ENCODE peak calls at places on chromosomes 12 and 14, in seven cellular contexts. One of them, this sample, is unnamed.

GRCh38 chr12:115857923-115858322 is 419.6 kb downstream of the MED13L start:
- DNase-seq in right atrium auricular region: no peak
- DNase-seq in small intestine: no peak
- DNase-seq in uterus: no peak
- DNase-seq in effector memory CD4-positive, alpha-beta T cell: no peak
- DNase-seq in heart right ventricle: no peak
- DNase-seq in CD4-positive, alpha-beta memory T cell: no peak
- DNase-seq in this sample: no peak

GRCh38 chr14:104877066-104877805 is 12.2 kb downstream of the CEP170B start:
- DNase-seq in effector memory CD4-positive, alpha-beta T cell: no peak
- DNase-seq in heart right ventricle: no peak
- DNase-seq in right atrium auricular region: no peak
- DNase-seq in CD4-positive, alpha-beta memory T cell: peak; percentile 16
- DNase-seq in uterus: no peak
- DNase-seq in small intestine: no peak
- DNase-seq in this sample: no peak

GRCh38 chr12:95608252-95609033 is 57.2 kb upstream of the USP44 start:
- DNase-seq in small intestine: peak; percentile 34
- DNase-seq in CD4-positive, alpha-beta memory T cell: no peak
- DNase-seq in right atrium auricular region: peak; percentile 91
- DNase-seq in uterus: no peak
- DNase-seq in heart right ventricle: peak; percentile 63
- DNase-seq in effector memory CD4-positive, alpha-beta T cell: no peak
- DNase-seq in this sample: peak; percentile 90

GRCh38 chr12:18696971-18697602 is 40.7 kb downstream of the PLCZ1 start:
- DNase-seq in uterus: no peak
- DNase-seq in heart right ventricle: no peak
- DNase-seq in effector memory CD4-positive, alpha-beta T cell: no peak
- DNase-seq in right atrium auricular region: no peak
- DNase-seq in CD4-positive, alpha-beta memory T cell: no peak
- DNase-seq in small intestine: no peak
- DNase-seq in this sample: no peak

GRCh38 chr12:94622475-94622874 is 27.9 kb downstream of the TMCC3 start:
- DNase-seq in right atrium auricular region: no peak
- DNase-seq in uterus: no peak
- DNase-seq in CD4-positive, alpha-beta memory T cell: no peak
- DNase-seq in effector memory CD4-positive, alpha-beta T cell: no peak
- DNase-seq in heart right ventricle: peak; percentile 42
- DNase-seq in small intestine: peak; percentile 32
- DNase-seq in this sample: no peak

GRCh38 chr12:51059086-51059485 is 11.0 kb downstream of the LETMD1 start:
- DNase-seq in small intestine: no peak
- DNase-seq in heart right ventricle: no peak
- DNase-seq in uterus: no peak
- DNase-seq in right atrium auricular region: no peak
- DNase-seq in effector memory CD4-positive, alpha-beta T cell: no peak
- DNase-seq in CD4-positive, alpha-beta memory T cell: no peak
- DNase-seq in this sample: no peak

GRCh38 chr12:101671157-101671791 is 26.2 kb upstream of the CHPT1 start:
- DNase-seq in small intestine: peak; percentile 31
- DNase-seq in effector memory CD4-positive, alpha-beta T cell: no peak
- DNase-seq in uterus: no peak
- DNase-seq in heart right ventricle: no peak
- DNase-seq in right atrium auricular region: no peak
- DNase-seq in CD4-positive, alpha-beta memory T cell: peak; percentile 36
- DNase-seq in this sample: no peak

GRCh38 chr12:75724913-75725312 is 213.5 kb upstream of the KRR1 start:
- DNase-seq in heart right ventricle: peak; percentile 75
- DNase-seq in right atrium auricular region: no peak
- DNase-seq in uterus: peak; percentile 39
- DNase-seq in effector memory CD4-positive, alpha-beta T cell: no peak
- DNase-seq in small intestine: no peak
- DNase-seq in CD4-positive, alpha-beta memory T cell: no peak
- DNase-seq in this sample: no peak

GRCh38 chr12:104514127-104514810 is 57.5 kb downstream of the CHST11 start:
- DNase-seq in uterus: no peak
- DNase-seq in heart right ventricle: peak; percentile 23
- DNase-seq in CD4-positive, alpha-beta memory T cell: no peak
- DNase-seq in effector memory CD4-positive, alpha-beta T cell: no peak
- DNase-seq in right atrium auricular region: no peak
- DNase-seq in small intestine: no peak
- DNase-seq in this sample: no peak

GRCh38 chr14:52266179-52266578 is 1.3 kb upstream of the PTGDR start:
- DNase-seq in right atrium auricular region: peak; percentile 81
- DNase-seq in effector memory CD4-positive, alpha-beta T cell: no peak
- DNase-seq in CD4-positive, alpha-beta memory T cell: no peak
- DNase-seq in uterus: peak; percentile 57
- DNase-seq in heart right ventricle: peak; percentile 66
- DNase-seq in small intestine: no peak
- DNase-seq in this sample: peak; percentile 14
- H3K4me1 ChIP-seq in right atrium auricular region: peaks cover 30% of the 10 kb centered on the region
- H3K4me1 ChIP-seq in effector memory CD4-positive, alpha-beta T cell: peaks cover 33% of the 10 kb centered on the region
- H3K4me1 ChIP-seq in CD4-positive, alpha-beta memory T cell: peaks cover 42% of the 10 kb centered on the region
- H3K4me1 ChIP-seq in uterus: peaks cover 7% of the 10 kb centered on the region
- H3K4me1 ChIP-seq in heart right ventricle: peaks cover 29% of the 10 kb centered on the region
- H3K4me1 ChIP-seq in small intestine: peaks cover 3% of the 10 kb centered on the region
- H3K4me1 ChIP-seq in this sample: no peaks in the 10 kb centered on the region

GRCh38 chr12:127162902-127163301 is 1104.1 kb upstream of the TMEM132C start:
- DNase-seq in right atrium auricular region: no peak
- DNase-seq in effector memory CD4-positive, alpha-beta T cell: peak; percentile 36
- DNase-seq in CD4-positive, alpha-beta memory T cell: peak; percentile 77
- DNase-seq in heart right ventricle: no peak
- DNase-seq in small intestine: no peak
- DNase-seq in uterus: no peak
- DNase-seq in this sample: no peak

GRCh38 chr12:127169321-127170270 is 1097.4 kb upstream of the TMEM132C start:
- DNase-seq in uterus: no peak
- DNase-seq in CD4-positive, alpha-beta memory T cell: no peak
- DNase-seq in small intestine: no peak
- DNase-seq in heart right ventricle: no peak
- DNase-seq in effector memory CD4-positive, alpha-beta T cell: no peak
- DNase-seq in right atrium auricular region: peak; percentile 50
- DNase-seq in this sample: no peak

GRCh38 chr12:127162307-127162706 is 1104.7 kb upstream of the TMEM132C start:
- DNase-seq in effector memory CD4-positive, alpha-beta T cell: no peak
- DNase-seq in small intestine: no peak
- DNase-seq in heart right ventricle: no peak
- DNase-seq in right atrium auricular region: no peak
- DNase-seq in CD4-positive, alpha-beta memory T cell: no peak
- DNase-seq in uterus: no peak
- DNase-seq in this sample: no peak

GRCh38 chr12:127161466-127161865 is 1105.5 kb upstream of the TMEM132C start:
- DNase-seq in heart right ventricle: no peak
- DNase-seq in effector memory CD4-positive, alpha-beta T cell: no peak
- DNase-seq in right atrium auricular region: no peak
- DNase-seq in CD4-positive, alpha-beta memory T cell: no peak
- DNase-seq in small intestine: no peak
- DNase-seq in uterus: no peak
- DNase-seq in this sample: no peak

DNA sequence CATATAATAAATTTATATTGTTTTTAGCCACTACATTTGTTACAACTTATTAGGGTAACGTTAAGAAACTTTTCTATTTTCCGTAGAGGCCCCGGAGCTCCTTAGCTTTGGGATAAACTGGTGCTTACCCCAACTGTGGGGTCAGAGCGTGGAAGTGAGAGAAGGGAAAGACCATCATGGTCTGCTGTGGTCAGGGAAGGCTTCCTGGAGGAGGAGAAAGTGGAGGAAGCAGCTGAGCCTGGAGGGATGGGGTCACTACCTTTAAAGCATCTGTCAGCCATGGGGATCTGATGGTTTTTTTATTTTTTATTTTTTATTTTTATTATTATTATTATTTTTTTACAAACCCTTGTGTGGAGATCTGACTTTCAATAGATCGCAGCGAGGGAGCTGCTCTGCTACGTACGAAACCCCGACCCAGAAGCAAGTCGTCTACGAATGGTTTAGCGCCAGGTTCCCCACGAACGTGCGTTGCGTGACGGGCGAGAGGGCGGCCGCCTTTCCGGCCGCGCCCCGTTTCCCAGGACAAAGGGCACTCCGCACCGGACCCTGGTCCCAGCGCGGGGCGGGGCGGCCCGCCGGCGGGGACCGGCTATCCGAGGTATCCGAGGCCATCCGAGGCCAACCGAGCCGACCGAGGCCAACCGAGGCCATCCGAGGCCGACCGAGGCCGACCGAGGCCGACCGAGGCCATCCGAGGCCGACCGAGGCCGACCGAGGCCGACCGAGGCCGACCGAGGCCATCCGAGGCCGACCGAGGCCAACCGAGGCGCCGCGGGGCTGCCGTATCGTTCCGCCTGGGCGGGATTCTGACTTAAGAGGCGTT is 1101.2 kb upstream of the TMEM132C start:
- DNase-seq in right atrium auricular region: peak; percentile 84
- DNase-seq in effector memory CD4-positive, alpha-beta T cell: peak; percentile 77
- DNase-seq in uterus: peak; percentile 84
- DNase-seq in CD4-positive, alpha-beta memory T cell: peak; percentile 76
- DNase-seq in small intestine: peak; percentile 84
- DNase-seq in heart right ventricle: peak; percentile 85
- DNase-seq in this sample: no peak
- H3K27ac ChIP-seq in right atrium auricular region: peak overlapping the region; percentile 78
- H3K27ac ChIP-seq in effector memory CD4-positive, alpha-beta T cell: peak overlapping the region; percentile 63
- H3K27ac ChIP-seq in uterus: peak overlapping the region; percentile 60
- H3K27ac ChIP-seq in CD4-positive, alpha-beta memory T cell: peak overlapping the region; percentile 63
- H3K27ac ChIP-seq in small intestine: no peak overlapping the region
- H3K27ac ChIP-seq in heart right ventricle: peak overlapping the region; percentile 54
- H3K27ac ChIP-seq in this sample: no peak overlapping the region

GRCh38 chr12:6202846-6203245 is 2.6 kb downstream of the CD9 start:
- DNase-seq in heart right ventricle: no peak
- DNase-seq in uterus: no peak
- DNase-seq in right atrium auricular region: no peak
- DNase-seq in effector memory CD4-positive, alpha-beta T cell: no peak
- DNase-seq in CD4-positive, alpha-beta memory T cell: no peak
- DNase-seq in small intestine: no peak
- DNase-seq in this sample: no peak
- H3K4me1 ChIP-seq in heart right ventricle: peaks cover 80% of the 10 kb centered on the region
- H3K4me1 ChIP-seq in uterus: peaks cover 41% of the 10 kb centered on the region
- H3K4me1 ChIP-seq in right atrium auricular region: peaks cover 87% of the 10 kb centered on the region
- H3K4me1 ChIP-seq in effector memory CD4-positive, alpha-beta T cell: peaks cover 11% of the 10 kb centered on the region
- H3K4me1 ChIP-seq in CD4-positive, alpha-beta memory T cell: peaks cover 7% of the 10 kb centered on the region
- H3K4me1 ChIP-seq in small intestine: peaks cover 3% of the 10 kb centered on the region
- H3K4me1 ChIP-seq in this sample: peaks cover 52% of the 10 kb centered on the region

DNA sequence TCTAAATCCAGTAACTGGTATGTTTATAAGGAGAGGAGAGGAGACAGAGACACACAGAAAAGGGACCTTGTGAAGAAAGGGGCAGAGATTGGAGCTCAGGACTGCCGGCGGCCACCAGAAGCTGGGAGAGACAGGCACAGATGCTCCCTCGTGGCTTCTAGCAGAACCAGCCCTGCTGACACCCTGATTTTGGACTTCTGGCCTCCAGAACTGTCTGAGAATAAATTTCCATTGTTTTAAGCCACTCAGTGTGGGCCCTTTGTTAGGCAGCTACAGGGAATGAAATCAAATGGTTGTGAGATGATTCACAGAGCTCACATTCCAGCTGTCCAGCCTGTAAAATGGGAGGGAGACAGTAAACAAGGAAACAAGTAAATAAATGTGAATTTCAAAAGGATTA is 47.6 kb downstream of the TMEM132C start:
- DNase-seq in uterus: no peak
- DNase-seq in effector memory CD4-positive, alpha-beta T cell: no peak
- DNase-seq in right atrium auricular region: no peak
- DNase-seq in CD4-positive, alpha-beta memory T cell: no peak
- DNase-seq in small intestine: no peak
- DNase-seq in heart right ventricle: no peak
- DNase-seq in this sample: no peak
- H3K27ac ChIP-seq in uterus: no peak overlapping the region
- H3K27ac ChIP-seq in effector memory CD4-positive, alpha-beta T cell: no peak overlapping the region
- H3K27ac ChIP-seq in right atrium auricular region: no peak overlapping the region
- H3K27ac ChIP-seq in CD4-positive, alpha-beta memory T cell: no peak overlapping the region
- H3K27ac ChIP-seq in small intestine: no peak overlapping the region
- H3K27ac ChIP-seq in heart right ventricle: no peak overlapping the region
- H3K27ac ChIP-seq in this sample: no peak overlapping the region

GRCh38 chr12:6343518-6343917 is 1.6 kb upstream of the TNFRSF1A start:
- DNase-seq in effector memory CD4-positive, alpha-beta T cell: no peak
- DNase-seq in CD4-positive, alpha-beta memory T cell: no peak
- DNase-seq in right atrium auricular region: no peak
- DNase-seq in small intestine: peak; percentile 78
- DNase-seq in heart right ventricle: no peak
- DNase-seq in uterus: no peak
- DNase-seq in this sample: no peak

GRCh38 chr12:6345319-6346071 is 3.6 kb upstream of the TNFRSF1A start:
- DNase-seq in small intestine: peak; percentile 99
- DNase-seq in effector memory CD4-positive, alpha-beta T cell: no peak
- DNase-seq in right atrium auricular region: peak; percentile 92
- DNase-seq in CD4-positive, alpha-beta memory T cell: peak; percentile 84
- DNase-seq in uterus: peak; percentile 69
- DNase-seq in heart right ventricle: no peak
- DNase-seq in this sample: peak; percentile 93

GRCh38 chr12:6346942-6347341 is 5.1 kb upstream of the TNFRSF1A start:
- DNase-seq in heart right ventricle: no peak
- DNase-seq in small intestine: no peak
- DNase-seq in uterus: no peak
- DNase-seq in right atrium auricular region: no peak
- DNase-seq in effector memory CD4-positive, alpha-beta T cell: no peak
- DNase-seq in CD4-positive, alpha-beta memory T cell: no peak
- DNase-seq in this sample: no peak

GRCh38 chr12:6347367-6348338 is 5.8 kb upstream of the TNFRSF1A start:
- DNase-seq in heart right ventricle: peak; percentile 75
- DNase-seq in right atrium auricular region: peak; percentile 92
- DNase-seq in CD4-positive, alpha-beta memory T cell: no peak
- DNase-seq in small intestine: peak; percentile 57
- DNase-seq in uterus: peak; percentile 69
- DNase-seq in effector memory CD4-positive, alpha-beta T cell: no peak
- DNase-seq in this sample: peak; percentile 63

GRCh38 chr12:6346235-6346832 is 4.5 kb upstream of the TNFRSF1A start:
- DNase-seq in right atrium auricular region: no peak
- DNase-seq in uterus: no peak
- DNase-seq in effector memory CD4-positive, alpha-beta T cell: no peak
- DNase-seq in CD4-positive, alpha-beta memory T cell: no peak
- DNase-seq in heart right ventricle: no peak
- DNase-seq in small intestine: peak; percentile 39
- DNase-seq in this sample: no peak
- H3K4me1 ChIP-seq in right atrium auricular region: peaks cover 54% of the 10 kb centered on the region
- H3K4me1 ChIP-seq in uterus: peaks cover 28% of the 10 kb centered on the region
- H3K4me1 ChIP-seq in effector memory CD4-positive, alpha-beta T cell: peaks cover 27% of the 10 kb centered on the region
- H3K4me1 ChIP-seq in CD4-positive, alpha-beta memory T cell: peaks cover 48% of the 10 kb centered on the region
- H3K4me1 ChIP-seq in heart right ventricle: peaks cover 51% of the 10 kb centered on the region
- H3K4me1 ChIP-seq in small intestine: peaks cover 6% of the 10 kb centered on the region
- H3K4me1 ChIP-seq in this sample: peaks cover 64% of the 10 kb centered on the region

GRCh38 chr12:54127538-54128259 is 61.1 kb downstream of the SMUG1 start:
- DNase-seq in uterus: no peak
- DNase-seq in small intestine: no peak
- DNase-seq in right atrium auricular region: no peak
- DNase-seq in effector memory CD4-positive, alpha-beta T cell: no peak
- DNase-seq in CD4-positive, alpha-beta memory T cell: no peak
- DNase-seq in heart right ventricle: no peak
- DNase-seq in this sample: no peak

GRCh38 chr12:54128466-54128865 is 60.3 kb downstream of the SMUG1 start:
- DNase-seq in right atrium auricular region: no peak
- DNase-seq in CD4-positive, alpha-beta memory T cell: no peak
- DNase-seq in effector memory CD4-positive, alpha-beta T cell: no peak
- DNase-seq in heart right ventricle: no peak
- DNase-seq in small intestine: no peak
- DNase-seq in uterus: no peak
- DNase-seq in this sample: no peak

GRCh38 chr12:54129028-54129903 is 59.5 kb downstream of the SMUG1 start:
- DNase-seq in effector memory CD4-positive, alpha-beta T cell: no peak
- DNase-seq in right atrium auricular region: no peak
- DNase-seq in uterus: no peak
- DNase-seq in small intestine: no peak
- DNase-seq in heart right ventricle: no peak
- DNase-seq in CD4-positive, alpha-beta memory T cell: no peak
- DNase-seq in this sample: no peak

GRCh38 chr12:54125950-54126695 is 62.7 kb downstream of the SMUG1 start:
- DNase-seq in CD4-positive, alpha-beta memory T cell: no peak
- DNase-seq in right atrium auricular region: no peak
- DNase-seq in heart right ventricle: no peak
- DNase-seq in uterus: peak; percentile 61
- DNase-seq in small intestine: no peak
- DNase-seq in effector memory CD4-positive, alpha-beta T cell: no peak
- DNase-seq in this sample: no peak

GRCh38 chr12:54126696-54127537 is 61.9 kb downstream of the SMUG1 start:
- DNase-seq in effector memory CD4-positive, alpha-beta T cell: no peak
- DNase-seq in small intestine: peak; percentile 11
- DNase-seq in uterus: peak; percentile 79
- DNase-seq in right atrium auricular region: peak; percentile 76
- DNase-seq in heart right ventricle: peak; percentile 29
- DNase-seq in CD4-positive, alpha-beta memory T cell: no peak
- DNase-seq in this sample: peak; percentile 45
- H3K27ac ChIP-seq in effector memory CD4-positive, alpha-beta T cell: no peak overlapping the region
- H3K27ac ChIP-seq in small intestine: no peak overlapping the region
- H3K27ac ChIP-seq in uterus: peak overlapping the region; percentile 70
- H3K27ac ChIP-seq in right atrium auricular region: peak overlapping the region; percentile 55
- H3K27ac ChIP-seq in heart right ventricle: peak overlapping the region; percentile 71
- H3K27ac ChIP-seq in CD4-positive, alpha-beta memory T cell: no peak overlapping the region
- H3K27ac ChIP-seq in this sample: peak overlapping the region; percentile 87